ENCODE peak calls at places on chromosomes 2 and 18, in five cellular contexts. One of them, this sample, is unnamed.

GRCh38 chr2:215430528-215431187 is 5.2 kb downstream of the FN1 start:
- DNase-seq in K562: no peak
- DNase-seq in HepG2: no peak
- DNase-seq in GM23338: no peak
- DNase-seq in HCT116: no peak
- DNase-seq in this sample: no peak

GRCh38 chr2:72755647-72756423 is 70.0 kb downstream of the EXOC6B start:
- DNase-seq in K562: no peak
- DNase-seq in GM23338: no peak
- DNase-seq in HCT116: no peak
- DNase-seq in HepG2: peak; percentile 17
- DNase-seq in this sample: no peak

GRCh38 chr2:143905587-143905986 is 614.3 kb downstream of the ZEB2 start:
- DNase-seq in GM23338: no peak
- DNase-seq in HepG2: no peak
- DNase-seq in HCT116: no peak
- DNase-seq in K562: no peak
- DNase-seq in this sample: no peak

GRCh38 chr18:9094307-9095226 is 7.9 kb upstream of the NDUFV2 start:
- DNase-seq in HepG2: peak; percentile 92
- DNase-seq in GM23338: no peak
- DNase-seq in HCT116: no peak
- DNase-seq in K562: peak; percentile 42
- DNase-seq in this sample: no peak

GRCh38 chr2:234953116-234954031 is 1.6 kb downstream of the SH3BP4 start:
- DNase-seq in HCT116: no peak
- DNase-seq in GM23338: peak; percentile 23
- DNase-seq in K562: no peak
- DNase-seq in HepG2: no peak
- DNase-seq in this sample: no peak

GRCh38 chr18:44061438-44061837 is 619.2 kb upstream of the SETBP1 start:
- DNase-seq in K562: no peak
- DNase-seq in HCT116: no peak
- DNase-seq in HepG2: no peak
- DNase-seq in GM23338: no peak
- DNase-seq in this sample: no peak

GRCh38 chr18:49160075-49160930 is 209.5 kb upstream of the SMAD7 start:
- DNase-seq in K562: no peak
- DNase-seq in GM23338: no peak
- DNase-seq in HCT116: no peak
- DNase-seq in HepG2: no peak
- DNase-seq in this sample: no peak

GRCh38 chr2:68971591-68972231 is 2.7 kb upstream of the GKN1 start:
- DNase-seq in K562: no peak
- DNase-seq in HCT116: no peak
- DNase-seq in GM23338: no peak
- DNase-seq in HepG2: no peak
- DNase-seq in this sample: no peak

GRCh38 chr2:152504618-152505017 is 169.6 kb downstream of the FMNL2 start:
- DNase-seq in HCT116: no peak
- DNase-seq in HepG2: no peak
- DNase-seq in GM23338: no peak
- DNase-seq in K562: no peak
- DNase-seq in this sample: no peak

GRCh38 chr2:85945576-85945975 is 56.8 kb upstream of the ST3GAL5 start:
- DNase-seq in HepG2: no peak
- DNase-seq in GM23338: no peak
- DNase-seq in HCT116: no peak
- DNase-seq in K562: no peak
- DNase-seq in this sample: no peak

GRCh38 chr18:12029786-12030571 is 48.7 kb downstream of the IMPA2 start:
- DNase-seq in HepG2: no peak
- DNase-seq in K562: no peak
- DNase-seq in GM23338: no peak
- DNase-seq in HCT116: no peak
- DNase-seq in this sample: no peak

GRCh38 chr2:24019729-24020128 is 9.8 kb downstream of the MFSD2B start:
- DNase-seq in HepG2: no peak
- DNase-seq in K562: no peak
- DNase-seq in HCT116: no peak
- DNase-seq in GM23338: no peak
- DNase-seq in this sample: no peak

GRCh38 chr2:22035333-22035964 is 911.7 kb downstream of the TDRD15 start:
- DNase-seq in GM23338: no peak
- DNase-seq in K562: no peak
- DNase-seq in HepG2: no peak
- DNase-seq in HCT116: no peak
- DNase-seq in this sample: no peak

GRCh38 chr2:9941196-9941995 is 10.1 kb upstream of the GRHL1 start:
- DNase-seq in GM23338: peak; percentile 37
- DNase-seq in HCT116: no peak
- DNase-seq in K562: peak; percentile 42
- DNase-seq in HepG2: peak; percentile 84
- DNase-seq in this sample: no peak

GRCh38 chr2:119800376-119800902 is 40.7 kb downstream of the PTPN4 start:
- DNase-seq in GM23338: no peak
- DNase-seq in HepG2: no peak
- DNase-seq in K562: no peak
- DNase-seq in HCT116: no peak
- DNase-seq in this sample: no peak

GRCh38 chr2:98769784-98770183 is 38.9 kb upstream of the MGAT4A start:
- DNase-seq in K562: no peak
- DNase-seq in HCT116: no peak
- DNase-seq in HepG2: peak; percentile 40
- DNase-seq in GM23338: peak; percentile 25
- DNase-seq in this sample: no peak

GRCh38 chr18:58078889-58079573 is 35.0 kb downstream of the NEDD4L start:
- DNase-seq in GM23338: no peak
- DNase-seq in HepG2: no peak
- DNase-seq in K562: peak; percentile 86
- DNase-seq in HCT116: no peak
- DNase-seq in this sample: no peak

GRCh38 chr2:102337481-102338386 is 17.9 kb upstream of the IL18R1 start:
- DNase-seq in HepG2: no peak
- DNase-seq in K562: peak; percentile 13
- DNase-seq in GM23338: no peak
- DNase-seq in HCT116: no peak
- DNase-seq in this sample: no peak

GRCh38 chr18:9739516-9739915 is 31.4 kb downstream of the RAB31 start:
- DNase-seq in HepG2: no peak
- DNase-seq in GM23338: no peak
- DNase-seq in HCT116: no peak
- DNase-seq in K562: no peak
- DNase-seq in this sample: no peak

GRCh38 chr2:56008661-56009411 is 85.3 kb upstream of the EFEMP1 start:
- DNase-seq in HCT116: no peak
- DNase-seq in GM23338: peak; percentile 91
- DNase-seq in HepG2: no peak
- DNase-seq in K562: no peak
- DNase-seq in this sample: no peak

GRCh38 chr18:48743046-48743445 is 204.2 kb downstream of the CTIF start:
- DNase-seq in HCT116: no peak
- DNase-seq in HepG2: no peak
- DNase-seq in K562: no peak
- DNase-seq in GM23338: no peak
- DNase-seq in this sample: no peak

GRCh38 chr18:58898427-58898826 is 33.8 kb downstream of the ZNF532 start:
- DNase-seq in K562: no peak
- DNase-seq in HepG2: no peak
- DNase-seq in GM23338: no peak
- DNase-seq in HCT116: no peak
- DNase-seq in this sample: no peak

GRCh38 chr2:172228177-172228785 is 125.6 kb upstream of the DLX2 start:
- DNase-seq in HepG2: no peak
- DNase-seq in HCT116: no peak
- DNase-seq in GM23338: no peak
- DNase-seq in K562: no peak
- DNase-seq in this sample: no peak

GRCh38 chr2:10372195-10372861 is 69.6 kb downstream of the HPCAL1 start:
- DNase-seq in HCT116: no peak
- DNase-seq in K562: no peak
- DNase-seq in GM23338: no peak
- DNase-seq in HepG2: no peak
- DNase-seq in this sample: no peak

GRCh38 chr2:69017080-69017479 is 4.1 kb downstream of the ANTXR1 start:
- DNase-seq in K562: peak; percentile 21
- DNase-seq in GM23338: no peak
- DNase-seq in HepG2: no peak
- DNase-seq in HCT116: no peak
- DNase-seq in this sample: no peak

GRCh38 chr2:192090878-192091277 is 103.9 kb downstream of the TMEFF2 start:
- DNase-seq in HepG2: no peak
- DNase-seq in HCT116: no peak
- DNase-seq in K562: no peak
- DNase-seq in GM23338: peak; percentile 21
- DNase-seq in this sample: no peak

GRCh38 chr2:232624554-232624842 is 8.9 kb upstream of the EFHD1 start:
- DNase-seq in K562: no peak
- DNase-seq in HepG2: no peak
- DNase-seq in GM23338: no peak
- DNase-seq in HCT116: no peak
- DNase-seq in this sample: no peak

GRCh38 chr2:131431336-131431735 is 44.6 kb upstream of the TUBA3D start:
- DNase-seq in K562: no peak
- DNase-seq in HepG2: no peak
- DNase-seq in HCT116: no peak
- DNase-seq in GM23338: no peak
- DNase-seq in this sample: no peak

GRCh38 chr2:131426727-131427126 is 49.2 kb upstream of the TUBA3D start:
- DNase-seq in GM23338: no peak
- DNase-seq in HepG2: no peak
- DNase-seq in K562: no peak
- DNase-seq in HCT116: no peak
- DNase-seq in this sample: no peak

GRCh38 chr2:131419447-131419846 is 55.5 kb upstream of the RAB6D start:
- DNase-seq in GM23338: peak; percentile 38
- DNase-seq in HepG2: no peak
- DNase-seq in K562: no peak
- DNase-seq in HCT116: no peak
- DNase-seq in this sample: no peak

DNA sequence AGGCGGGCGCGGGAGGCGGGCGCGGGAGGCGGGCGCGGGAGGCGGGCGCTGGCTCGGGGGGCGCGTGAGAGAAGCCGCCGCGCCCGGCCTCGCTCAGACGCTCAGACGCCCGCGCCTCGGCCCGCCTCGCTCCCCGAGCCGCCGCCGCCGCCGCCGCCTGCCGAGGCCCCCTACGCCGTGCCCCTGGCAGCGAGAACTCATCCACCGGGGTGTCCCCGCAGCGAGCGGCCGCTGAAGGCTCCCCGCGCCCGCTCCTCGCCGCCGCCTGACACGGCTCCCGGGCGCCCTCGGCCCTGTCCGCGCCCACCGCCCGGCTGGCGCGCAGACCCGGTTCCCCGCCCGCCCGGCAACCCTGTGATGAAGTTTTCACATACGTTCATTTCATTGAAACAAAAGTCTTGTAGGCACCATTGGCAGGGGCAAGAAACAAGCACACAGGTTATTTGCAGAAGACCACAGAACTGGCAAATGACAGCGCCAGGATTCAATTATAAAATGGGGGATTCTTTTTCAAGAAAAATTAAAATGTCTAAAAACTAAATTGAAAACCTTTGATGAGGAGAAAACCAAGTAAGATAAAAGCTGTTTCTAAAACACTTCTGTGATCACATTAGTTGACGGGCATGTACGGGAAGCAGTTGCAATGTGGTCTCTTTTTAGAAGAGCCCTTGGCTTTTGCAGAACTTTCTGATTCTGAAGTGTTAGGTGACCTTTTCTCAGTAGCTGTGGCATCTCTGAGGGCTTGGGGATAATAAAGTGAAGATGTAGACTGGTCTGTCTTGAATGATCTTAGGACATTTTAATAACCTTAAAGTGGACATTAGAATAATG is 50.5 kb upstream of the TUBA3D start:
- DNase-seq in HepG2: no peak
- DNase-seq in GM23338: peak; percentile 42
- DNase-seq in K562: no peak
- DNase-seq in HCT116: no peak
- DNase-seq in this sample: no peak
- TF ChIP-seq EZH2 in HepG2: peak; percentile 34
- TF ChIP-seq EZH2 in GM23338: peak; percentile 81
- TF ChIP-seq EZH2 in K562: no peak
- TF ChIP-seq EZH2 in HCT116: no peak
- TF ChIP-seq EZH2 in this sample: no peak

DNA sequence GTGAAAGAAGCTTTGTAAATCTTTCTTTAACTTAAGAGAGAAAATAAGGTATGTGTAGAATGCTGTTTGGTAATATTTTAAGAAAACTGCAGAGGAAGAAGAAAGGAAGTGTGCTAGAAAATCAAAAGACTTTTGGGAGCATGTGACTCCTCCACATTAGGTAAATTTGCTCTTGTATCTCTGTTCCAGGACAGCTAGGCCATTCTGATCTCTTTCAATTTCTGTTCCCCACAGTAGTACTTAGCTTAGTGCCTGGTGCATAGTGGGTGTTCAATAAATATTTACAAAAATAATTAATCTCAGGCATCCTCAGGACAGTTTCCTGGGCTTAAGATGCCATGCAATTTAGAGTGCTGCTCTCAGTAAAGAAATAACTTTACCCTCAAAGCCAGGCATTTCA is 105.0 kb downstream of the GPD2 start:
- DNase-seq in HCT116: no peak
- DNase-seq in GM23338: no peak
- DNase-seq in K562: no peak
- DNase-seq in HepG2: no peak
- DNase-seq in this sample: no peak
- TF ChIP-seq POLR2AphosphoS5 in HCT116: no peak
- TF ChIP-seq POLR2AphosphoS5 in GM23338: no peak
- TF ChIP-seq POLR2AphosphoS5 in K562: no peak
- TF ChIP-seq POLR2AphosphoS5 in HepG2: no peak
- TF ChIP-seq POLR2AphosphoS5 in this sample: no peak

GRCh38 chr2:5677133-5677532 is 15.1 kb upstream of the SOX11 start:
- DNase-seq in K562: no peak
- DNase-seq in HepG2: no peak
- DNase-seq in HCT116: no peak
- DNase-seq in GM23338: no peak
- DNase-seq in this sample: no peak

GRCh38 chr2:5672749-5673147 is 19.4 kb upstream of the SOX11 start:
- DNase-seq in HepG2: no peak
- DNase-seq in HCT116: no peak
- DNase-seq in GM23338: no peak
- DNase-seq in K562: no peak
- DNase-seq in this sample: no peak

GRCh38 chr2:5673148-5673860 is 18.9 kb upstream of the SOX11 start:
- DNase-seq in HCT116: no peak
- DNase-seq in HepG2: no peak
- DNase-seq in GM23338: peak; percentile 53
- DNase-seq in K562: no peak
- DNase-seq in this sample: no peak

GRCh38 chr2:5668682-5669267 is 23.4 kb upstream of the SOX11 start:
- DNase-seq in HCT116: no peak
- DNase-seq in HepG2: no peak
- DNase-seq in K562: no peak
- DNase-seq in GM23338: no peak
- DNase-seq in this sample: no peak

GRCh38 chr2:5673861-5674240 is 18.3 kb upstream of the SOX11 start:
- DNase-seq in HCT116: no peak
- DNase-seq in K562: no peak
- DNase-seq in HepG2: no peak
- DNase-seq in GM23338: peak; percentile 40
- DNase-seq in this sample: no peak
- TF ChIP-seq EZH2 in HCT116: no peak
- TF ChIP-seq EZH2 in K562: no peak
- TF ChIP-seq EZH2 in HepG2: no peak
- TF ChIP-seq EZH2 in GM23338: peak; percentile 53
- TF ChIP-seq EZH2 in this sample: no peak

GRCh38 chr2:121831841-121832240 is 76.4 kb downstream of the TSN start:
- DNase-seq in K562: no peak
- DNase-seq in GM23338: no peak
- DNase-seq in HepG2: no peak
- DNase-seq in HCT116: no peak
- DNase-seq in this sample: no peak
- TF ChIP-seq POLR2AphosphoS5 in K562: no peak
- TF ChIP-seq POLR2AphosphoS5 in GM23338: no peak
- TF ChIP-seq POLR2AphosphoS5 in HepG2: no peak
- TF ChIP-seq POLR2AphosphoS5 in HCT116: no peak
- TF ChIP-seq POLR2AphosphoS5 in this sample: no peak

This sample was measured in SK-N-MC.